ENCODE peak calls at places on chromosomes 11 and 22, in five cellular contexts. Q, U, Z, L and A are unnamed samples.

GRCh38 chr22:35839811-35840739 is 122.4 kb downstream of the APOL5 start:
- DNase-seq in L (peak; percentile 94), Z (peak; percentile 67), U (no peak), Q (no peak), A (peak; percentile 98)

GRCh38 chr22:44127353-44127752 is 53.4 kb upstream of the PARVG start:
- DNase-seq in Q (no peak), Z (no peak), U (no peak), L (no peak), A (no peak)

GRCh38 chr11:1754376-1755150 is 4.2 kb upstream of the IFITM10 start:
- DNase-seq in U (no peak), L (no peak), Z (no peak), Q (no peak), A (no peak)

GRCh38 chr11:40292636-40293585 is 1166.5 kb downstream of the LRRC4C start:
- DNase-seq in L (no peak), Q (no peak), Z (no peak), U (no peak), A (no peak)

GRCh38 chr11:103537904-103538502 is 428.8 kb downstream of the DYNC2H1 start:
- DNase-seq in Z (peak; percentile 19), L (no peak), U (no peak), Q (no peak), A (peak; percentile 0)

GRCh38 chr11:45025716-45026492 is 75.2 kb upstream of the TP53I11 start:
- DNase-seq in Q (no peak), L (no peak), Z (no peak), U (no peak), A (no peak)

GRCh38 chr11:62547691-62548281 is 1.2 kb upstream of the AHNAK start:
- DNase-seq in Q (no peak), U (no peak), Z (no peak), L (no peak), A (no peak)

GRCh38 chr11:269146-269890 is 8.9 kb upstream of the NLRP6 start:
- DNase-seq in L (no peak), U (peak; percentile 97), Z (peak; percentile 58), Q (no peak), A (no peak)

GRCh38 chr11:130763087-130763980 is 152.9 kb downstream of the SNX19 start:
- DNase-seq in L (no peak), U (no peak), Z (no peak), Q (no peak), A (no peak)

GRCh38 chr11:34654491-34655334 is 33.8 kb downstream of the EHF start:
- DNase-seq in Q (no peak), L (no peak), U (no peak), Z (no peak), A (no peak)

GRCh38 chr22:20816559-20816958 is 42.1 kb downstream of the PI4KA start:
- DNase-seq in Z (peak; percentile 38), U (no peak), L (no peak), Q (no peak), A (no peak)

GRCh38 chr11:95266751-95267374 is 35.9 kb upstream of the SESN3 start:
- DNase-seq in U (no peak), Q (no peak), Z (no peak), L (no peak), A (no peak)

GRCh38 chr22:23020659-23021293 is 49.5 kb upstream of the GNAZ start:
- DNase-seq in Z (no peak), U (no peak), Q (no peak), L (no peak), A (no peak)

GRCh38 chr11:116692318-116693106 is 80.3 kb downstream of the BUD13 start:
- DNase-seq in Q (no peak), U (no peak), Z (no peak), L (peak; percentile 76), A (no peak)

GRCh38 chr11:17391493-17392355 is 3.3 kb upstream of the KCNJ11 start:
- DNase-seq in Z (no peak), Q (no peak), L (no peak), U (no peak), A (no peak)

GRCh38 chr11:134761926-134762247 is 349.8 kb upstream of the B3GAT1 start:
- DNase-seq in Q (no peak), L (peak; percentile 83), U (no peak), Z (no peak), A (peak; percentile 66)

GRCh38 chr11:68090706-68091105 is 30.5 kb downstream of the CHKA start:
- DNase-seq in Q (no peak), U (no peak), L (no peak), Z (no peak), A (no peak)

GRCh38 chr22:39029227-39029626 is 8.3 kb downstream of the APOBEC3D start:
- DNase-seq in Q (no peak), U (no peak), Z (no peak), L (no peak), A (no peak)

GRCh38 chr11:59207988-59208432 is 4.7 kb downstream of the MPEG1 start:
- DNase-seq in Q (no peak), L (no peak), Z (no peak), U (peak; percentile 34), A (no peak)

GRCh38 chr11:61596539-61596938 is 15.7 kb upstream of the SYT7 start:
- DNase-seq in Z (no peak), Q (no peak), U (no peak), L (no peak), A (no peak)

GRCh38 chr22:38032681-38033521 is 24.3 kb upstream of the PICK1 start:
- DNase-seq in L (no peak), Q (no peak), Z (no peak), U (no peak), A (no peak)

GRCh38 chr22:23315341-23315917 is 135.1 kb downstream of the BCR start:
- DNase-seq in Q (no peak), U (peak; percentile 15), Z (peak; percentile 63), L (peak; percentile 90), A (peak; percentile 90)

GRCh38 chr11:133947298-133947905 is 9.4 kb downstream of the IGSF9B start:
- DNase-seq in Z (no peak), L (no peak), U (peak; percentile 77), Q (peak; percentile 50), A (no peak)

GRCh38 chr11:116887909-116888556 is 50.6 kb upstream of the APOA1 start:
- DNase-seq in L (no peak), Q (no peak), Z (peak; percentile 25), U (no peak), A (no peak)

GRCh38 chr22:30990675-30991074 is 21.6 kb downstream of the TUG1 start:
- DNase-seq in L (no peak), U (no peak), Q (no peak), Z (no peak), A (no peak)

GRCh38 chr11:114440121-114440860 is 1.0 kb downstream of the REXO2 start:
- DNase-seq in L (no peak), Q (no peak), U (no peak), Z (peak; percentile 7), A (no peak)

GRCh38 chr11:85423331-85423730 is 203.8 kb downstream of the DLG2 start:
- DNase-seq in Q (no peak), U (no peak), Z (no peak), L (no peak), A (no peak)

GRCh38 chr11:64230985-64231365 is 627 bp downstream of the DNAJC4 start:
- DNase-seq in U (no peak), L (no peak), Z (no peak), Q (no peak), A (no peak)

GRCh38 chr11:23509023-23509422 is 648.7 kb upstream of the CCDC179 start:
- DNase-seq in Q (no peak), U (no peak), L (no peak), Z (no peak), A (no peak)

GRCh38 chr22:29740216-29740615 is 20.4 kb downstream of the CABP7 start:
- DNase-seq in Q (no peak), Z (no peak), U (no peak), L (no peak), A (no peak)

GRCh38 chr11:14254533-14255530 is 104.2 kb downstream of the RRAS2 start:
- DNase-seq in U (no peak), L (no peak), Q (no peak), Z (peak; percentile 93), A (no peak)

GRCh38 chr22:50157976-50158375 is 12.6 kb upstream of the PANX2 start:
- DNase-seq in Z (no peak), L (no peak), Q (no peak), U (no peak), A (no peak)

GRCh38 chr11:19919050-19919561 is 206.5 kb downstream of the NAV2 start:
- DNase-seq in L (no peak), Q (no peak), U (no peak), Z (peak; percentile 64), A (no peak)

GRCh38 chr11:62841361-62842170 is 2.2 kb upstream of the WDR74 start:
- DNase-seq in Z (peak; percentile 88), L (peak; percentile 93), U (peak; percentile 98), Q (peak; percentile 54), A (peak; percentile 96)

GRCh38 chr11:86486261-86487030 is 111.8 kb downstream of the CCDC81 start:
- DNase-seq in L (no peak), U (no peak), Q (no peak), Z (no peak), A (no peak)

GRCh38 chr11:57566564-57567209 is 785 bp downstream of the UBE2L6 start:
- DNase-seq in Q (no peak), U (peak; percentile 19), L (no peak), Z (no peak), A (no peak)

GRCh38 chr11:76604652-76605241 is 65.8 kb downstream of the LRRC32 start:
- DNase-seq in L (peak; percentile 74), U (no peak), Z (no peak), Q (no peak), A (peak; percentile 89)

GRCh38 chr11:11706022-11706421 is 84.2 kb upstream of the GALNT18 start:
- DNase-seq in Q (no peak), Z (no peak), U (no peak), L (no peak), A (no peak)

GRCh38 chr22:26172389-26172990 is 3.2 kb downstream of the SEZ6L start:
- DNase-seq in Z (peak; percentile 37), L (peak; percentile 65), Q (no peak), U (peak; percentile 10), A (no peak)